ENCODE peak calls at places on chromosomes 1 and 21, in five cellular contexts. B, D, F, I and Y are unnamed samples.

GRCh38 chr1:21175670-21176581 is 771 bp downstream of the EIF4G3 start:
- DNase-seq in B (peak; percentile 45), D (peak; percentile 78), F (peak; percentile 41), I (no peak), Y (peak; percentile 44)

GRCh38 chr21:28068455-28069358 is 924.0 kb downstream of the LTN1 start:
- DNase-seq in B (no peak), D (no peak), F (no peak), I (no peak), Y (no peak)

GRCh38 chr1:63732666-63733065 is 41.2 kb upstream of the ROR1 start:
- DNase-seq in B (no peak), D (no peak), F (no peak), I (no peak), Y (no peak)

GRCh38 chr1:95034506-95034905 is 38.2 kb downstream of the ALG14 start:
- DNase-seq in B (no peak), D (no peak), F (no peak), I (no peak), Y (no peak)

GRCh38 chr1:117657031-117657430 is 51.2 kb downstream of the TENT5C start:
- DNase-seq in B (no peak), D (no peak), F (no peak), I (peak; percentile 12), Y (peak; percentile 46)

GRCh38 chr1:19925342-19926070 is 2.1 kb upstream of the PLA2G2E start:
- DNase-seq in B (no peak), D (no peak), F (no peak), I (peak; percentile 98), Y (no peak)

GRCh38 chr21:36661511-36662309 is 37.2 kb upstream of the SIM2 start:
- DNase-seq in B (peak; percentile 19), D (no peak), F (peak; percentile 22), I (peak; percentile 96), Y (peak; percentile 66)

GRCh38 chr1:202127836-202128622 is 5.3 kb downstream of the GPR37L1 start:
- DNase-seq in B (no peak), D (no peak), F (no peak), I (no peak), Y (no peak)

GRCh38 chr1:235404190-235404589 is 37.0 kb downstream of the TBCE start:
- DNase-seq in B (no peak), D (no peak), F (no peak), I (no peak), Y (no peak)

GRCh38 chr21:29419422-29419821 is 120.7 kb downstream of the BACH1 start:
- DNase-seq in B (no peak), D (no peak), F (no peak), I (no peak), Y (no peak)

GRCh38 chr1:42947137-42947536 is 11.5 kb downstream of the SLC2A1 start:
- DNase-seq in B (no peak), D (no peak), F (no peak), I (no peak), Y (no peak)
- H3K4me1 ChIP-seq in B (peaks cover 98% of the 10 kb centered on the region), D (peaks cover 92% of the 10 kb centered on the region), F (peaks cover 47% of the 10 kb centered on the region), I (peaks cover 100% of the 10 kb centered on the region), Y (peaks cover 25% of the 10 kb centered on the region)

DNA sequence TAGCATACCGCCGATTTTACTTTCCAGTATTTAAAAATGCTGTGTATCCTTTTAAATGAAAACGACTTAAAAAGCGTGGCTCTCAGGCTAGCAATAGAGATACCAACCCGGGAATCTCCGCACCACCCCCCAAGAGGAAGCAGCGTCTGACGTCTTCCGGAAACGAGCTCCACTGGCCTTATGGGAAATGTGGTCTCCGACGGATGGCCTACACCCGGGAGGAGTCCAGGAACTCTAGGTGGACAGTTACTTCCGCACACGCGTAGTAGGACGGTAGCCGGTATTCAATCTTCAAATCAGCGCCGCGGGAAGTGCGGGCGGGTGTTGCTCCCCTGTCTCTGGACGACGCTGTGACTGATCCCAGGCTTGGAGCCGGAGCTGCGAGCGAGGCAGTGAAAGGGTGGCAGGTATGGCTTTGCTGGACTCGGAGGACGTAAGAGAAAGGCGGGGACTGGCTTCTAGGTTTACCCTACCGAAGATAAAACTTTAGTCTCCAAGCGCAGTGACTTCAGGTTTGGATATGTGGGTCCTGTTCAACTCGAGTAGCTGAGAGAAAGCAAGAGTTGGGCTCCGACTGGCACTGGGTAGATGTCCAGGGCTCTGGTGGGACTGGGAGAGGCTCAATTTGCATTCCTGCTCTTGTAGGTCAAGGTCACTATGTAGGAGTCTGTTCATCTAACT is at the start of gene ZNF684:
- DNase-seq in B (peak; percentile 90), D (peak; percentile 91), F (peak; percentile 97), I (peak; percentile 96), Y (peak; percentile 97)
- TF ChIP-seq POLR2A in B (peak; percentile 58), D (no peak), F (no peak), I (peak; percentile 74), Y (peak; percentile 80)

GRCh38 chr21:44767834-44768831 is 33.5 kb downstream of the UBE2G2 start:
- DNase-seq in B (no peak), D (peak; percentile 71), F (no peak), I (no peak), Y (no peak)
- H3K4me1 ChIP-seq in B (peaks cover 5% of the 10 kb centered on the region), D (peaks cover 18% of the 10 kb centered on the region), F (peaks cover 3% of the 10 kb centered on the region), I (peaks cover 27% of the 10 kb centered on the region), Y (no peaks in the 10 kb centered on the region)

DNA sequence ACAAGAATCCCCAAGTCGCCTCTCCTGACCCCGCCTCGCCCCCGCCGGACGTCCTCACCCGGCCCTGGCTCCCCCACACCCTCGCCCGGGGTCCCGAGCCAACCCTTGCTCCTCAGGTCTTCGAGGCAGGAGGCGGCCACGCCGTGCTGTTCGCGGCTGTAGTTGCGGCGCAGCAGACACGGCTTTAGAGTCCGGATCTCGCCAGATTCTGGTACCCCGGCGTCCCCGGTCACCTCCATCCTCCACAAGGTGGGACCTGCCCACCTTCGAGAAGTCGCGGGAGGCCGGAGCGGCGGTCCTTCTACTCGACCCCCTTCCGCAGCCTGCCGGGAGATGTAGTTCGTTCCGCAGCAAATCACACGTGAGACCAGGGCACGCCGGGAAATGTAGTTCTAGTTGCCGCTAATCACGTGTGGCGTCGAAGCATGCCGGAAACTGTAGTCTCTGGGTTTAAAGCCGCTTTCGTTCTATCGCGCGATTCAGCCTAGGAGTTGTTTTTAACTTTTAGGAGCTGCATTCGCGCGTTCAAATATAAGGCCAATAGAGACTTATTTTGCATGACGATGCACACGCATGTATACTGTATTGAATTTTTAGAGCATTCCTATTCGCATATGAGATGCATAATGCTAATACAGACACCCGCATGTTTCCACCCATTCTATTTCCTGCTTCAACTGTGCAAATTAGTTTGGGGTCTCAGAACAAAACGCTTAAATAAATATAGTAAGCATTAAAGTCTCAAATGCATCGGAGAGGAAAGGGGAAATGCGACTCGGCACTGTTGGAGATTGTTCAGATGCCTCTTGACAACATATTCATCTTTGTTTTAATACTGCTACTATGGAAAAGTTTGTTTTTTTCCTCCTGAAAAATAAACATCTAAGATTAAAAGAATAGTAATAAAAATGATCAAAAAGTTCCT is at the start of gene DFFA:
- DNase-seq in B (peak; percentile 90), D (peak; percentile 95), F (peak; percentile 99), I (peak; percentile 95), Y (peak; percentile 94)
- TF ChIP-seq POLR2A in B (peak; percentile 61), D (no peak), F (peak; percentile 65), I (peak; percentile 66), Y (no peak)

GRCh38 chr1:173140733-173141132 is 66.4 kb downstream of the TNFSF4 start:
- DNase-seq in B (no peak), D (no peak), F (no peak), I (no peak), Y (no peak)
- H3K4me1 ChIP-seq in B (peaks cover 4% of the 10 kb centered on the region), D (no peaks in the 10 kb centered on the region), F (no peaks in the 10 kb centered on the region), I (peaks cover 9% of the 10 kb centered on the region), Y (no peaks in the 10 kb centered on the region)

GRCh38 chr1:23836037-23836436 is 10.8 kb upstream of the HMGCL start:
- DNase-seq in B (no peak), D (no peak), F (no peak), I (no peak), Y (no peak)

GRCh38 chr1:23843644-23844043 is 18.4 kb upstream of the HMGCL start:
- DNase-seq in B (no peak), D (no peak), F (no peak), I (no peak), Y (no peak)

GRCh38 chr1:23837905-23838304 is 12.7 kb upstream of the HMGCL start:
- DNase-seq in B (no peak), D (no peak), F (no peak), I (no peak), Y (no peak)

GRCh38 chr1:23838401-23838866 is 13.2 kb upstream of the HMGCL start:
- DNase-seq in B (peak; percentile 52), D (peak; percentile 88), F (peak; percentile 48), I (peak; percentile 45), Y (peak; percentile 48)
- TF ChIP-seq POLR2A in B (no peak), D (no peak), F (no peak), I (no peak), Y (no peak)

DNA sequence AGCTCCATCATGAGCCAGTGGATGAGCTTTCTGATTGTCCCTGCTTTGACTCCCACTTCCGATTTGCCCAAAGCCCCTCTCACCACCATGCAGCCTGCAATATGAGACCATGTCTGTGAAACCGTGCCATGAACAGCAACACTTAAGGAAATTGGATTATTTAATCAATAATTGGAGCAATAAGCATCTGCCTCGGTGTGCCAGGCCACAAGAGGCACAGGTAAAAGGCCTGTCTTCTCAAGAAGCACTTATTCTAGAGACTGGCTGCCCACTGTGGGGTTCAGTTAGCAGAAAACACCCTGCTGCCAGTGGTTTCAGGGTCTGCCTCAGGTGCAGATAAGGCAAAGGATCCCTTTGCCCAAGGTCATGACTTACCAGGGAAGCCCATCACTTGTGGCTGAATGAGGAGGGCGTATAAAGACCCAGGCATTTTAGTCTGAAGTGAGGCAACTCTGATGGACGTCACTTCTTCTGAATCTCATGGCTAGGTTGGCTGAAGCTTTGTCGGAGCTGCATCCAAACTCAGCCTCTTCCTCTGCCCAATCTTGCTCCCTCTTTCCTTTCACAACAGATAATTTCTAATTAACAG is 7.1 kb upstream of the CHI3L2 start:
- DNase-seq in B (no peak), D (no peak), F (no peak), I (no peak), Y (no peak)
- H3K4me1 ChIP-seq in B (no peaks in the 10 kb centered on the region), D (peaks cover 13% of the 10 kb centered on the region), F (peaks cover 15% of the 10 kb centered on the region), I (peaks cover 44% of the 10 kb centered on the region), Y (peaks cover 10% of the 10 kb centered on the region)

DNA sequence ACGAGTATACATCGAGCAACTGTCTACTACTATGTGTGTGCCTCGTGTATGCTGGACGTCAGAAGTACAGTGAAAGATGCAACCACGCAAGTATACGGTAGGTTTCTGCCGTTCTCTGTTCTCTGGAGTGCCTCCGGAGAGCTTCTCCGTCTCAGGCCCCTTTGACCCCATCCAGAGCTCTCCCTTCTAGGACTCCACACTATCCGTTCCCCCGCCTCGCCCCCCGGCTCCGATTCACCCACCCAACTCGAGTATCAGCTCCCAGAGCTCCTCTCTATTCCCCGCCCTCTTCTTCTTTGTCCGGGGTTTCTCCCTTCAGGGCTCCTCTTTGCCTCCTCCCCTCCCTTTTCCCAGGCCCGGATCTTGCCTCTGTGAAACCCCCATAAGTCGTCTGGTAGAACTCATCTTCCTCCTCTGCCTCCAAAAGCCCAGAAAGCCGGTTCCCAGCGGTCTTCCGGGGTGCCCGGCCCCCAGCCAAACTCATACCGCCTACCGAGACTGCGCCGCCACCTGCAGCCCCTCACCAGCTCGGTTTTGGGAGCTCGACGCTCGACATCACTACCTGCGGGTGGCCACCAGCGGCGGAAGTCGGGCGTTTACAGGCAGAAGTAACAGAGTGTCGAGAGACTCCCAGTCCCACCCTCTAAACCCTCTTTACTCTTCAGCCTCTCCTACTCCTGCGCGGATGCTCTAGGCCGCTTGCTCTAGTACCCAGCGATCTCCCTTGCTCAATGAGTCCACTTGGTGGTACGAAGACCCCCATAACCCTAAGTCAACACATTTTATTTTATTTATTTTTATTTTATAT is at the start of gene VPS72:
- DNase-seq in B (peak; percentile 93), D (peak; percentile 92), F (peak; percentile 95), I (peak; percentile 85), Y (peak; percentile 83)
- TF ChIP-seq POLR2A in B (peak; percentile 75), D (no peak), F (no peak), I (no peak), Y (peak; percentile 59)

GRCh38 chr1:14758962-14759361 is 160.5 kb downstream of the KAZN start:
- DNase-seq in B (no peak), D (no peak), F (no peak), I (no peak), Y (no peak)
- H3K4me1 ChIP-seq in B (no peaks in the 10 kb centered on the region), D (peaks cover 40% of the 10 kb centered on the region), F (peaks cover 6% of the 10 kb centered on the region), I (no peaks in the 10 kb centered on the region), Y (no peaks in the 10 kb centered on the region)